ENCODE peak calls at places on chromosomes 7 and 10, in five cellular contexts. O is substantia nigra, U is left ventricle myocardium inferior, Q is foreskin keratinocyte, X is right lobe of liver. Y is an unnamed sample.

GRCh38 chr7:96973986-96974385 is 31.4 kb upstream of the DLX6 start:
- DNase-seq in O (no peak), U (no peak), Q (peak), X (no peak), Y (no peak)

GRCh38 chr10:79402951-79403350 is 42.5 kb downstream of the ZCCHC24 start:
- DNase-seq in O (no peak), U (peak), Q (no peak), X (peak), Y (no peak)

GRCh38 chr10:78981970-78982281 is 86.8 kb upstream of the ZMIZ1 start:
- DNase-seq in O (no peak), U (peak), Q (no peak), X (no peak), Y (no peak)

GRCh38 chr7:104395162-104395561 is 66.8 kb downstream of the LHFPL3 start:
- DNase-seq in O (no peak), U (no peak), Q (no peak), X (no peak), Y (no peak)

GRCh38 chr10:70726909-70727495 is 54.7 kb downstream of the ADAMTS14 start:
- DNase-seq in O (peak), U (no peak), Q (no peak), X (no peak), Y (no peak)

GRCh38 chr10:43141421-43141820 is 3.2 kb downstream of the CSGALNACT2 start:
- DNase-seq in O (no peak), U (no peak), Q (no peak), X (no peak), Y (no peak)

GRCh38 chr7:93060025-93060424 is 57.8 kb downstream of the SAMD9 start:
- DNase-seq in O (no peak), U (no peak), Q (no peak), X (no peak), Y (no peak)

GRCh38 chr7:33761440-33762080 is 143.8 kb upstream of the BMPER start:
- DNase-seq in O (no peak), U (no peak), Q (no peak), X (no peak), Y (no peak)

GRCh38 chr7:5692112-5692844 is 89.2 kb downstream of the RNF216 start:
- DNase-seq in O (peak), U (peak), Q (peak), X (no peak), Y (peak)

GRCh38 chr7:30396379-30396778 is 82.2 kb downstream of the NOD1 start:
- DNase-seq in O (no peak), U (no peak), Q (no peak), X (no peak), Y (no peak)

GRCh38 chr10:131017566-131018285 is 293.8 kb downstream of the TCERG1L start:
- DNase-seq in O (no peak), U (no peak), Q (no peak), X (peak), Y (no peak)

GRCh38 chr7:158343526-158343925 is 244.1 kb downstream of the PTPRN2 start:
- DNase-seq in O (no peak), U (no peak), Q (no peak), X (no peak), Y (no peak)

GRCh38 chr10:12825255-12825654 is 176.3 kb downstream of the CCDC3 start:
- DNase-seq in O (no peak), U (no peak), Q (no peak), X (no peak), Y (no peak)

GRCh38 chr10:78404296-78404695 is 370.6 kb downstream of the RPS24 start:
- DNase-seq in O (no peak), U (no peak), Q (no peak), X (peak), Y (no peak)

GRCh38 chr7:67602246-67602645 is 605.6 kb downstream of the TYW1 start:
- DNase-seq in O (no peak), U (no peak), Q (no peak), X (no peak), Y (no peak)

GRCh38 chr10:6643962-6644361 is 63.9 kb upstream of the PRKCQ start:
- DNase-seq in O (no peak), U (no peak), Q (peak), X (no peak), Y (no peak)

GRCh38 chr10:123154943-123155505 is 822 bp downstream of the BUB3 start:
- DNase-seq in O (no peak), U (no peak), Q (peak), X (no peak), Y (no peak)

GRCh38 chr7:78864339-78864738 is 589.1 kb downstream of the MAGI2 start:
- DNase-seq in O (no peak), U (no peak), Q (no peak), X (no peak), Y (no peak)

GRCh38 chr10:113007343-113007771 is 57.3 kb downstream of the TCF7L2 start:
- DNase-seq in O (no peak), U (no peak), Q (no peak), X (no peak), Y (no peak)

GRCh38 chr10:110392860-110393732 is 88.4 kb upstream of the SMNDC1 start:
- DNase-seq in O (no peak), U (no peak), Q (peak), X (no peak), Y (no peak)

GRCh38 chr10:58834093-58834674 is 321.5 kb downstream of the BICC1 start:
- DNase-seq in O (no peak), U (no peak), Q (no peak), X (no peak), Y (no peak)

GRCh38 chr7:138945806-138946205 is 35.4 kb downstream of the KIAA1549 start:
- DNase-seq in O (no peak), U (no peak), Q (no peak), X (no peak), Y (no peak)

GRCh38 chr10:53606951-53607350 is 834.4 kb upstream of the MBL2 start:
- DNase-seq in O (no peak), U (no peak), Q (peak), X (no peak), Y (no peak)

GRCh38 chr7:158733762-158734494 is 29.3 kb upstream of the NCAPG2 start:
- DNase-seq in O (no peak), U (no peak), Q (no peak), X (no peak), Y (no peak)

GRCh38 chr10:48896756-48897437 is 42.7 kb downstream of the LRRC18 start:
- DNase-seq in O (no peak), U (no peak), Q (no peak), X (no peak), Y (no peak)

GRCh38 chr7:22339725-22340390 is 17.1 kb downstream of the RAPGEF5 start:
- DNase-seq in O (no peak), U (no peak), Q (no peak), X (peak), Y (no peak)

GRCh38 chr7:38781991-38782390 is 127.0 kb downstream of the VPS41 start:
- DNase-seq in O (no peak), U (no peak), Q (no peak), X (no peak), Y (no peak)

GRCh38 chr10:948347-948746 is 16.8 kb upstream of the LARP4B start:
- DNase-seq in O (no peak), U (no peak), Q (no peak), X (no peak), Y (no peak)

GRCh38 chr7:29350351-29350750 is 155.8 kb downstream of the CHN2 start:
- DNase-seq in O (no peak), U (no peak), Q (no peak), X (no peak), Y (no peak)

GRCh38 chr10:91596821-91597396 is 36.0 kb downstream of the PPP1R3C start:
- DNase-seq in O (no peak), U (no peak), Q (peak), X (no peak), Y (no peak)

GRCh38 chr10:5466451-5466996 is 32.8 kb downstream of the CALML5 start:
- DNase-seq in O (no peak), U (no peak), Q (peak), X (peak), Y (peak)

GRCh38 chr7:44434201-44434600 is 56.3 kb downstream of the NUDCD3 start:
- DNase-seq in O (no peak), U (no peak), Q (no peak), X (no peak), Y (no peak)

GRCh38 chr7:130960208-130960988 is 226.4 kb upstream of the KLF14 start:
- DNase-seq in O (no peak), U (no peak), Q (peak), X (no peak), Y (no peak)

GRCh38 chr10:100014129-100014762 is 4.5 kb upstream of the DNMBP start:
- DNase-seq in O (no peak), U (no peak), Q (no peak), X (no peak), Y (no peak)

GRCh38 chr10:69760086-69760485 is 41.6 kb upstream of the COL13A1 start:
- DNase-seq in O (no peak), U (no peak), Q (no peak), X (no peak), Y (no peak)

GRCh38 chr10:115963848-115964247 is 309.2 kb downstream of the GFRA1 start:
- DNase-seq in O (no peak), U (no peak), Q (peak), X (no peak), Y (no peak)

GRCh38 chr7:48875300-48875916 is 48.9 kb upstream of the CDC14C start:
- DNase-seq in O (peak), U (peak), Q (peak), X (peak), Y (no peak)

GRCh38 chr10:90798482-90798881 is 59.4 kb downstream of the HTR7 start:
- DNase-seq in O (no peak), U (no peak), Q (no peak), X (no peak), Y (no peak)

GRCh38 chr7:2518737-2519118 is 846 bp upstream of the LFNG start:
- DNase-seq in O (no peak), U (no peak), Q (no peak), X (no peak), Y (no peak)
- H3K27ac ChIP-seq in O (no peak), U (peak), Q (no peak), X (no peak), Y (no peak)

GRCh38 chr10:133377818-133378250 is 1.2 kb upstream of the PAOX start:
- DNase-seq in O (no peak), U (no peak), Q (no peak), X (no peak), Y (no peak)
- H3K27ac ChIP-seq in O (peak), U (peak), Q (no peak), X (peak), Y (peak)

GRCh38 chr7:151248191-151249033 is at the start of gene SMARCD3:
- DNase-seq in O (peak), U (peak), Q (no peak), X (peak), Y (peak)

GRCh38 chr7:151247611-151248176 is 800 bp downstream of the SMARCD3 start:
- DNase-seq in O (no peak), U (no peak), Q (no peak), X (no peak), Y (no peak)

GRCh38 chr7:151250181-151251095 is 1.9 kb upstream of the SMARCD3 start:
- DNase-seq in O (no peak), U (no peak), Q (no peak), X (no peak), Y (no peak)

GRCh38 chr7:151249732-151250072 is 1.2 kb upstream of the SMARCD3 start:
- DNase-seq in O (no peak), U (peak), Q (no peak), X (no peak), Y (peak)

DNA sequence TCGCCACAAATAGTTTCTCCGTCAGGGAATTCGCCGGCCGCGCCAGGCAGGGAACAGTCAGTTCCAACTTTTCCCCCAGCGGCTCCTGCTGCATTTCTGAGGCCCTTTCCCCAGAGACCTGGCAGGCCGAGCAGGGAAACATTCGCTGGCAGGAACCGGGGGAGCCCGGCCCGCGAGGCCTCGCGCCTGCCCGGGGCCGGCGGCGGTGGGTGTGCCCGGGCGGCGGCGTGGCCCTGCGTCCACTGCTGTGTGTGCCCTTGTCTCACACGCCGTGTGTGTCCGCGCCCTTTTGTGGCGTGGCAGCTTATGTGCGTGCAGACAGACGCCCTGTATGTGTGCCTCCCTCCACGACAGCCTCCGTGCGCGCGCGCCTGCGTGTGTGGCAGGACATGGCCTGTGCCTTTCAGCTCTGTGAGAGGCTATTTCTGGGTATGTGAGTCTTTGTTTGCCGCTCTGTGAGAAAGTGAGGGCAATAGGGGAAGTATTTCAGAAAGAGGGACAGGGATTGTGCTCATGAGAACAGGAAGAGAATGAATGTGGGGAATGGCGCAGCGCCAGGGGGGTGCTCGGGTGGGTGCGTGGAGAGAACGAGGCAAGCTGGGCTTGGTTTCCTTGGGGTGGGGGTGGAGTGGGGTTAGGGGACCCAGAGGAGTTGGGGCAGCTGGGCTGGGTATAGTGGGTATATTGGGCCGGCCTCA is 689 bp upstream of the SMARCD3 start:
- DNase-seq in O (peak), U (peak), Q (peak), X (no peak), Y (peak)
- H3K27ac ChIP-seq in O (peak), U (peak), Q (no peak), X (peak), Y (peak)

DNA sequence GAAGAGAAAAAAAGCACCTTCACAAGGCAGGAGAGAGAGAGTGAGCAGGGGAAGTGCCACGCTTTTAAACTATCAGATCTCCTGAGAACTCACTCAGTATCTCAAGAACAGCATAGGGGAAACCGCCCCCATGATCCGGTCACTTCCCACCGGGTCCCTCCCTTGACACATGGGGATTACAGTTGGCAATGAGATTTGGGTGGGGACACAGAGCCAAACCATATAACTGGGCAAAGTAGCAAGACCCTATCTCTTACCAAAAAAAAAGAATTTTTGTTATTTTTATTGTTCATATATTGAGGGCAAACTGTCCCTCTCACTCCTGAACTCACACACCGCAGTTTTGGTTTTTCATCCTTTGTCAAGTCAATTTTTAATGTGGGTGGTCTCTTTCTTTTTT is 18.2 kb upstream of the ZRANB1 start:
- DNase-seq in O (no peak), U (no peak), Q (no peak), X (no peak), Y (no peak)
- H3K27ac ChIP-seq in O (no peak), U (no peak), Q (no peak), X (no peak), Y (no peak)

DNA sequence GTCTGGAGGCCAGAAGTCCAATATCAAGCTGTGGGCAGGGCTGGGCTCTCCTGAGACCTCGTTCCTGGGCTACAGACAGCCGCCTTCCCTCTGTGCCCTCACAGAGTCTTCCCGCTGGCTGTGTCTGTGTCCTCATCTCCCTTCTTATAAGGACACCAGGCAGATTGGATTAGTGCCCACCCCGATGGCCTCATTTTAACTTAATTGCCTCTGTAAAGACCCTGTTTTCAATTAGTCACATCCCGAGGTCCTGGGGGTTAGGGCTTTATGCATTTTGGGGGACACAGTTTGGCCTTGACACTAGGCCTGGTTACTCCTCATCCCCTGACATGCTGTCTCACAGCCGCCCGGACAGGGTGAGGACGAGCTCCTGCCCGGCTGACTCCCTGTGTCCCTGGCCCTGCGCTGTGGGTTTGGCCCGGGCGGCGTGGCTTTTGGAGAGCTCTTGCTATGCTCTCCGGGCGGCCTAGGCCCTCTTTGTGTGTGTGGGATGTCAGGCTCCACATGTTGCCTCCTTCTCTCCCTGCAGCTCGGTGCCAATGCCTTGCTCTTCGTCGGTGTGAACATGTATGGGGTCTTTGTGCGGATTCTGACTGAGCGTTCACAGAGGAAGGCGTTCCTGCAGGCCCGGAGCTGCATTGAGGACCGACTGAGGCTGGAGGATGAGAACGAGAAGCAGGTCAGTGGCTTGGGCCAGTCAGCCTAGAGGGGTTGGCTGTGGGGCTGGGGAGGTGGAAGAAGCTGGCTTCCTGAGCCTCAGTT is 18.2 kb downstream of the ADCY1 start:
- DNase-seq in O (no peak), U (no peak), Q (no peak), X (no peak), Y (no peak)
- H3K27ac ChIP-seq in O (no peak), U (no peak), Q (no peak), X (no peak), Y (no peak)

DNA sequence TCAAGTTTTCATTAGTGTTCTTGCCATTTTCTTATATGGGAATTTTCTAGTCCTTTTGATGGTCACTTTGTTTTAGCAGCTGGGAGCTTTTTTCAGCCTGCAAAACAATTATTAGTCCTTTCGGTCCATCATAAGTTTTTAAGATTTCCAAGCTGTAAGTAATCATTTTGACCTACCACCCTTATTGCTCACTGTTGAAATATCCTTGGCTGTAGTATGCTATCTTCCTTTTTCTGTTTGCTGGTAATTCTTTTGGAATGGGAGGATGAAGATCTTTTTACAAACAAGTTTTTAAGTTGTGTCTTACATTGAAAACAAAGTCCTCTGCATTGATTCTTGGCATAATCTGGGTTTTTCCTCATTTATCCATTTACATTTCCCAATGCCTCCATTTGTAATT is 24.0 kb downstream of the BZW2 start:
- DNase-seq in O (no peak), U (no peak), Q (no peak), X (no peak), Y (no peak)
- H3K27ac ChIP-seq in O (no peak), U (peak), Q (peak), X (no peak), Y (no peak)

GRCh38 chr7:105766421-105767191 is 109.8 kb downstream of the ATXN7L1 start:
- DNase-seq in O (no peak), U (no peak), Q (no peak), X (no peak), Y (no peak)
- H3K27ac ChIP-seq in O (no peak), U (no peak), Q (no peak), X (no peak), Y (no peak)

DNA sequence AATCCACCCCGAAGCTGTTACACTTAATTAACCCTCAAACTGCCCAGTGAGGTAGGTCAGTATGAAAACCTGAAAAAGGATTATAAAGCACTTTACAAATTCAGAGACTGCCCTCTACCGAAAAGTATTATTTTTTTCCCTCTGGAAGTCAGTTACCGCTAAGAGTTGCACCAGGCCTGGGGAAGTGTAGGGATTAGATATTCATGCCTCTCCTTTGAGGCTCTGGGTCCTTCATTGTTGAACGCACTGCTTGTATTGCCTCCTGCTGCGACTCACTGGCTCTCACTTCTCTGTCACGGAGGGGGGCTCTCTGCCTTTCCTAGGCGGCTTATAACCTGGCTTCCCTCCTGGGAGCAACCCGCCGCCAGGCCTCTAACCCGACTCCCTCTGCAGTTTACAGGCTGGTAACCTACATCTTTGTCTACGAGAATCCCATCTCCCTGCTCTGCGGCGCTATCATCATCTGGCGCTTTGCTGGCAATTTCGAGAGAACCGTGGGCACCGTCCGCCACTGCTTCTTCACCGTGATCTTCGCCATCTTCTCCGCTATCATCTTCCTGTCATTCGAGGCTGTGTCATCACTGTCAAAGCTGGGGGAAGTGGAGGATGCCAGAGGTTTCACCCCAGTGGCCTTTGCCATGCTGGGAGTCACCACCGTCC is 2.7 kb downstream of the RHBDD2 start:
- DNase-seq in O (no peak), U (no peak), Q (no peak), X (no peak), Y (no peak)
- H3K27ac ChIP-seq in O (no peak), U (no peak), Q (no peak), X (no peak), Y (no peak)